ENCODE peak calls at places on chromosomes 12 and 14, in ten cellular contexts. One of them, this sample, is unnamed.

GRCh38 chr12:115385141-115385540 is 701.2 kb upstream of the TBX3 start:
- DNase-seq in H54: no peak
- DNase-seq in transverse colon: no peak
- DNase-seq in stomach: no peak
- DNase-seq in GM12878: no peak
- DNase-seq in lower leg skin: no peak
- DNase-seq in upper lobe of left lung: no peak
- DNase-seq in uterus: no peak
- DNase-seq in heart left ventricle: no peak
- DNase-seq in Peyer's patch: no peak
- DNase-seq in this sample: no peak

GRCh38 chr12:91892081-91892855 is 253.4 kb downstream of the BTG1 start:
- DNase-seq in lower leg skin: no peak
- DNase-seq in stomach: no peak
- DNase-seq in GM12878: no peak
- DNase-seq in H54: no peak
- DNase-seq in heart left ventricle: no peak
- DNase-seq in uterus: no peak
- DNase-seq in transverse colon: no peak
- DNase-seq in Peyer's patch: no peak
- DNase-seq in upper lobe of left lung: no peak
- DNase-seq in this sample: no peak

GRCh38 chr12:47517122-47517521 is 188.7 kb downstream of the RPAP3 start:
- DNase-seq in GM12878: no peak
- DNase-seq in heart left ventricle: no peak
- DNase-seq in transverse colon: no peak
- DNase-seq in uterus: no peak
- DNase-seq in H54: no peak
- DNase-seq in Peyer's patch: no peak
- DNase-seq in upper lobe of left lung: no peak
- DNase-seq in stomach: no peak
- DNase-seq in lower leg skin: no peak
- DNase-seq in this sample: no peak

GRCh38 chr12:132606466-132606865 is 3.9 kb downstream of the LRCOL1 start:
- DNase-seq in uterus: no peak
- DNase-seq in transverse colon: no peak
- DNase-seq in Peyer's patch: no peak
- DNase-seq in upper lobe of left lung: no peak
- DNase-seq in GM12878: no peak
- DNase-seq in H54: no peak
- DNase-seq in heart left ventricle: no peak
- DNase-seq in lower leg skin: no peak
- DNase-seq in stomach: no peak
- DNase-seq in this sample: no peak

GRCh38 chr12:128817115-128818015 is 6.4 kb downstream of the SLC15A4 start:
- DNase-seq in heart left ventricle: peak
- DNase-seq in Peyer's patch: peak
- DNase-seq in GM12878: peak
- DNase-seq in stomach: peak
- DNase-seq in upper lobe of left lung: peak
- DNase-seq in H54: peak
- DNase-seq in lower leg skin: no peak
- DNase-seq in transverse colon: peak
- DNase-seq in uterus: peak
- DNase-seq in this sample: no peak

GRCh38 chr12:103050273-103050672 is 92.8 kb downstream of the ASCL1 start:
- DNase-seq in uterus: no peak
- DNase-seq in GM12878: no peak
- DNase-seq in heart left ventricle: no peak
- DNase-seq in H54: no peak
- DNase-seq in lower leg skin: no peak
- DNase-seq in transverse colon: no peak
- DNase-seq in Peyer's patch: no peak
- DNase-seq in upper lobe of left lung: no peak
- DNase-seq in stomach: no peak
- DNase-seq in this sample: no peak

GRCh38 chr14:93619176-93619793 is 169.0 kb downstream of the PRIMA1 start:
- DNase-seq in stomach: peak
- DNase-seq in heart left ventricle: peak
- DNase-seq in upper lobe of left lung: peak
- DNase-seq in Peyer's patch: peak
- DNase-seq in GM12878: peak
- DNase-seq in transverse colon: peak
- DNase-seq in uterus: no peak
- DNase-seq in H54: peak
- DNase-seq in lower leg skin: no peak
- DNase-seq in this sample: no peak

GRCh38 chr12:98745578-98746391 is 100.7 kb downstream of the APAF1 start:
- DNase-seq in lower leg skin: no peak
- DNase-seq in stomach: no peak
- DNase-seq in transverse colon: no peak
- DNase-seq in upper lobe of left lung: no peak
- DNase-seq in H54: no peak
- DNase-seq in heart left ventricle: no peak
- DNase-seq in uterus: peak
- DNase-seq in Peyer's patch: no peak
- DNase-seq in GM12878: no peak
- DNase-seq in this sample: no peak

GRCh38 chr14:26017270-26017669 is 580.6 kb downstream of the NOVA1 start:
- DNase-seq in upper lobe of left lung: no peak
- DNase-seq in uterus: no peak
- DNase-seq in GM12878: no peak
- DNase-seq in Peyer's patch: no peak
- DNase-seq in transverse colon: no peak
- DNase-seq in lower leg skin: no peak
- DNase-seq in heart left ventricle: no peak
- DNase-seq in H54: no peak
- DNase-seq in stomach: no peak
- DNase-seq in this sample: no peak

GRCh38 chr12:132611620-132612019 is 1.2 kb upstream of the LRCOL1 start:
- DNase-seq in heart left ventricle: no peak
- DNase-seq in uterus: no peak
- DNase-seq in H54: no peak
- DNase-seq in transverse colon: no peak
- DNase-seq in GM12878: no peak
- DNase-seq in lower leg skin: no peak
- DNase-seq in upper lobe of left lung: no peak
- DNase-seq in stomach: no peak
- DNase-seq in Peyer's patch: no peak
- DNase-seq in this sample: no peak

GRCh38 chr14:90341784-90342183 is 10.0 kb upstream of the NRDE2 start:
- DNase-seq in uterus: no peak
- DNase-seq in lower leg skin: no peak
- DNase-seq in Peyer's patch: no peak
- DNase-seq in heart left ventricle: no peak
- DNase-seq in H54: no peak
- DNase-seq in stomach: no peak
- DNase-seq in transverse colon: no peak
- DNase-seq in upper lobe of left lung: no peak
- DNase-seq in GM12878: no peak
- DNase-seq in this sample: no peak

GRCh38 chr12:3213768-3214167 is 136.6 kb downstream of the TSPAN9 start:
- DNase-seq in H54: no peak
- DNase-seq in transverse colon: no peak
- DNase-seq in uterus: no peak
- DNase-seq in stomach: no peak
- DNase-seq in Peyer's patch: no peak
- DNase-seq in lower leg skin: no peak
- DNase-seq in upper lobe of left lung: no peak
- DNase-seq in GM12878: no peak
- DNase-seq in heart left ventricle: no peak
- DNase-seq in this sample: no peak

GRCh38 chr12:132161046-132161781 is 17.0 kb downstream of the NOC4L start:
- DNase-seq in Peyer's patch: no peak
- DNase-seq in upper lobe of left lung: no peak
- DNase-seq in GM12878: no peak
- DNase-seq in lower leg skin: no peak
- DNase-seq in H54: no peak
- DNase-seq in stomach: no peak
- DNase-seq in heart left ventricle: no peak
- DNase-seq in transverse colon: no peak
- DNase-seq in uterus: no peak
- DNase-seq in this sample: no peak

GRCh38 chr14:89787525-89787924 is 167.0 kb downstream of the EFCAB11 start:
- DNase-seq in GM12878: no peak
- DNase-seq in transverse colon: no peak
- DNase-seq in heart left ventricle: no peak
- DNase-seq in uterus: no peak
- DNase-seq in lower leg skin: no peak
- DNase-seq in stomach: no peak
- DNase-seq in H54: no peak
- DNase-seq in Peyer's patch: no peak
- DNase-seq in upper lobe of left lung: no peak
- DNase-seq in this sample: no peak

GRCh38 chr12:6216581-6216980 is 16.4 kb downstream of the CD9 start:
- DNase-seq in upper lobe of left lung: no peak
- DNase-seq in stomach: no peak
- DNase-seq in lower leg skin: no peak
- DNase-seq in transverse colon: no peak
- DNase-seq in H54: no peak
- DNase-seq in heart left ventricle: no peak
- DNase-seq in Peyer's patch: no peak
- DNase-seq in GM12878: no peak
- DNase-seq in uterus: no peak
- DNase-seq in this sample: no peak

GRCh38 chr14:34614638-34615037 is 15.3 kb downstream of the SNX6 start:
- DNase-seq in stomach: no peak
- DNase-seq in transverse colon: no peak
- DNase-seq in H54: no peak
- DNase-seq in Peyer's patch: no peak
- DNase-seq in upper lobe of left lung: no peak
- DNase-seq in uterus: no peak
- DNase-seq in lower leg skin: peak
- DNase-seq in heart left ventricle: no peak
- DNase-seq in GM12878: no peak
- DNase-seq in this sample: no peak

GRCh38 chr14:50804181-50804721 is 26.7 kb downstream of the NIN start:
- DNase-seq in uterus: peak
- DNase-seq in H54: peak
- DNase-seq in upper lobe of left lung: no peak
- DNase-seq in stomach: no peak
- DNase-seq in Peyer's patch: no peak
- DNase-seq in lower leg skin: no peak
- DNase-seq in transverse colon: no peak
- DNase-seq in heart left ventricle: no peak
- DNase-seq in GM12878: no peak
- DNase-seq in this sample: no peak

GRCh38 chr12:897386-897785 is 52.1 kb downstream of the RAD52 start:
- DNase-seq in GM12878: no peak
- DNase-seq in transverse colon: no peak
- DNase-seq in stomach: no peak
- DNase-seq in Peyer's patch: no peak
- DNase-seq in uterus: no peak
- DNase-seq in heart left ventricle: no peak
- DNase-seq in lower leg skin: no peak
- DNase-seq in upper lobe of left lung: no peak
- DNase-seq in H54: no peak
- DNase-seq in this sample: no peak
- TF ChIP-seq POLR2A in GM12878: no peak
- TF ChIP-seq POLR2A in transverse colon: no peak
- TF ChIP-seq POLR2A in stomach: no peak
- TF ChIP-seq POLR2A in Peyer's patch: no peak
- TF ChIP-seq POLR2A in uterus: no peak
- TF ChIP-seq POLR2A in heart left ventricle: no peak
- TF ChIP-seq POLR2A in lower leg skin: no peak
- TF ChIP-seq POLR2A in upper lobe of left lung: no peak
- TF ChIP-seq POLR2A in H54: no peak
- TF ChIP-seq POLR2A in this sample: no peak

GRCh38 chr14:102510616-102511520 is 1.3 kb upstream of the ANKRD9 start:
- DNase-seq in uterus: no peak
- DNase-seq in lower leg skin: no peak
- DNase-seq in GM12878: no peak
- DNase-seq in H54: no peak
- DNase-seq in stomach: peak
- DNase-seq in Peyer's patch: peak
- DNase-seq in transverse colon: peak
- DNase-seq in upper lobe of left lung: peak
- DNase-seq in heart left ventricle: no peak
- DNase-seq in this sample: no peak
- TF ChIP-seq POLR2A in uterus: no peak
- TF ChIP-seq POLR2A in lower leg skin: no peak
- TF ChIP-seq POLR2A in GM12878: no peak
- TF ChIP-seq POLR2A in H54: no peak
- TF ChIP-seq POLR2A in stomach: no peak
- TF ChIP-seq POLR2A in Peyer's patch: peak
- TF ChIP-seq POLR2A in transverse colon: peak
- TF ChIP-seq POLR2A in upper lobe of left lung: no peak
- TF ChIP-seq POLR2A in heart left ventricle: no peak
- TF ChIP-seq POLR2A in this sample: no peak

DNA sequence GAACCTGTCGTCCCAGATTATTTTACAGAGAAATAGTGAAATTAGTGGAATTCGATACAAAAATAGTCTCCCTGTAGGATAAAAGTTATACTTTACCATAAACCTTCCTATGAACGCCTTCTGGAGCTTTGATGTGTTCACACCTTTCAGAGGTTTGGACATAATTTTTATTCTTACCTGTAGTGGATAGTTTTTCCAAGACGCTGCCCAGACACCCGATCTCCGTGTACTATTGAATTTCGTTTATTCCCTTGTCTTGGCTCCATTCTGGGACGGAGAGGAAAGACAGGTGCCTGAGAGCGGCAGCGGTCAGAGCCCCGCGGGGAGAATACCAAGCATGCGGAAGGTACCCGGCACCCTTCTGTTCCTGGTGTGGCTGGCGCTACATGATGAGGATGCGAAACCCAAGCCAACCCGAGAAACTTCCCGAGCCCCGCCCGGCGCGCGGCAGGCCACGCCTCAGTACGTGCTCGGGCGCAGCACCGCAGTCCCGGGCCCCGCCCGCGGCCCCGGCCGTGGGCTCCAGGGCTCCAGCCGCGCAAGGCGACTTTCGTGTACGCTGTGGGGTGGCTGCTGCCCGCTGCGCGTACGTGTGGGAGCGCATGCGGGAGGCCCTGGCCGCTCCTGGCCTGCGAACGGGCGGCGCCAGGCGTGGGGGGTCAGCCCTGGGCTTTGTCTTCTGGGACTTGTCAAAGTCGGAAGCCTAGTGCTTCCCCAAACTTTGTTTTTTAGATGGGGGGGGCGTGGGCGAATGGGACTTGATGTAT is 11.3 kb upstream of the SNAPC1 start:
- DNase-seq in lower leg skin: peak
- DNase-seq in GM12878: peak
- DNase-seq in transverse colon: peak
- DNase-seq in stomach: peak
- DNase-seq in upper lobe of left lung: peak
- DNase-seq in H54: no peak
- DNase-seq in Peyer's patch: peak
- DNase-seq in heart left ventricle: peak
- DNase-seq in uterus: peak
- DNase-seq in this sample: peak
- TF ChIP-seq POLR2A in lower leg skin: peak
- TF ChIP-seq POLR2A in GM12878: peak
- TF ChIP-seq POLR2A in transverse colon: peak
- TF ChIP-seq POLR2A in stomach: no peak
- TF ChIP-seq POLR2A in upper lobe of left lung: no peak
- TF ChIP-seq POLR2A in H54: no peak
- TF ChIP-seq POLR2A in Peyer's patch: peak
- TF ChIP-seq POLR2A in heart left ventricle: no peak
- TF ChIP-seq POLR2A in uterus: peak
- TF ChIP-seq POLR2A in this sample: peak

GRCh38 chr14:76151398-76152332 is at the start of gene GPATCH2L:
- DNase-seq in lower leg skin: peak
- DNase-seq in transverse colon: peak
- DNase-seq in heart left ventricle: peak
- DNase-seq in upper lobe of left lung: peak
- DNase-seq in uterus: peak
- DNase-seq in Peyer's patch: peak
- DNase-seq in H54: peak
- DNase-seq in GM12878: peak
- DNase-seq in stomach: peak
- DNase-seq in this sample: peak
- TF ChIP-seq POLR2A in lower leg skin: peak
- TF ChIP-seq POLR2A in transverse colon: peak
- TF ChIP-seq POLR2A in heart left ventricle: no peak
- TF ChIP-seq POLR2A in upper lobe of left lung: no peak
- TF ChIP-seq POLR2A in uterus: peak
- TF ChIP-seq POLR2A in Peyer's patch: peak
- TF ChIP-seq POLR2A in H54: peak
- TF ChIP-seq POLR2A in GM12878: peak
- TF ChIP-seq POLR2A in stomach: peak
- TF ChIP-seq POLR2A in this sample: peak

This sample was measured in esophagus squamous epithelium.